ENCODE peak calls at places on chromosomes 5 and 9, in nine cellular contexts. One of them, this sample, is unnamed.
A peak's percentile ranks its signal among the peaks of the same experiment; 100 is the strongest.

GRCh38 chr5:95863383-95863757 is 40.8 kb upstream of the GLRX start:
- DNase-seq in caudate nucleus: no peak
- DNase-seq in cardiac muscle cell: no peak
- DNase-seq in upper lobe of left lung: peak; percentile 76
- DNase-seq in mesenchymal stem cell: peak; percentile 78
- DNase-seq in right atrium auricular region: no peak
- DNase-seq in HL-60: peak; percentile 34
- DNase-seq in IMR-90: peak; percentile 62
- DNase-seq in A549: no peak
- DNase-seq in this sample: peak; percentile 81

GRCh38 chr5:2751592-2752021 is at the start of gene IRX2:
- DNase-seq in IMR-90: peak; percentile 59
- DNase-seq in upper lobe of left lung: peak; percentile 92
- DNase-seq in HL-60: no peak
- DNase-seq in cardiac muscle cell: peak; percentile 98
- DNase-seq in A549: peak; percentile 44
- DNase-seq in caudate nucleus: peak; percentile 28
- DNase-seq in right atrium auricular region: peak; percentile 67
- DNase-seq in mesenchymal stem cell: no peak
- DNase-seq in this sample: no peak

GRCh38 chr5:133467712-133468463 is 144.5 kb downstream of the FSTL4 start:
- DNase-seq in IMR-90: no peak
- DNase-seq in HL-60: no peak
- DNase-seq in mesenchymal stem cell: no peak
- DNase-seq in upper lobe of left lung: no peak
- DNase-seq in cardiac muscle cell: no peak
- DNase-seq in right atrium auricular region: no peak
- DNase-seq in caudate nucleus: no peak
- DNase-seq in A549: no peak
- DNase-seq in this sample: no peak

GRCh38 chr5:121954086-121954485 is 7.7 kb upstream of the SRFBP1 start:
- DNase-seq in caudate nucleus: no peak
- DNase-seq in HL-60: no peak
- DNase-seq in A549: no peak
- DNase-seq in mesenchymal stem cell: no peak
- DNase-seq in IMR-90: no peak
- DNase-seq in right atrium auricular region: no peak
- DNase-seq in cardiac muscle cell: no peak
- DNase-seq in upper lobe of left lung: no peak
- DNase-seq in this sample: no peak

GRCh38 chr5:6235726-6236125 is 142.6 kb downstream of the MED10 start:
- DNase-seq in IMR-90: no peak
- DNase-seq in cardiac muscle cell: no peak
- DNase-seq in HL-60: no peak
- DNase-seq in A549: no peak
- DNase-seq in mesenchymal stem cell: no peak
- DNase-seq in right atrium auricular region: no peak
- DNase-seq in caudate nucleus: no peak
- DNase-seq in upper lobe of left lung: no peak
- DNase-seq in this sample: no peak

GRCh38 chr9:134492281-134492691 is 149.3 kb upstream of the COL5A1 start:
- DNase-seq in IMR-90: peak; percentile 91
- DNase-seq in cardiac muscle cell: peak; percentile 46
- DNase-seq in HL-60: no peak
- DNase-seq in caudate nucleus: no peak
- DNase-seq in upper lobe of left lung: peak; percentile 46
- DNase-seq in A549: no peak
- DNase-seq in right atrium auricular region: peak; percentile 90
- DNase-seq in mesenchymal stem cell: peak; percentile 95
- DNase-seq in this sample: no peak

GRCh38 chr9:34337404-34337803 is 8.0 kb downstream of the NUDT2 start:
- DNase-seq in IMR-90: peak; percentile 37
- DNase-seq in cardiac muscle cell: no peak
- DNase-seq in upper lobe of left lung: no peak
- DNase-seq in mesenchymal stem cell: peak; percentile 28
- DNase-seq in A549: no peak
- DNase-seq in caudate nucleus: no peak
- DNase-seq in right atrium auricular region: no peak
- DNase-seq in HL-60: no peak
- DNase-seq in this sample: no peak

GRCh38 chr9:133186736-133187135 is 22.3 kb downstream of the OBP2B start:
- DNase-seq in right atrium auricular region: no peak
- DNase-seq in upper lobe of left lung: no peak
- DNase-seq in HL-60: no peak
- DNase-seq in cardiac muscle cell: no peak
- DNase-seq in A549: no peak
- DNase-seq in caudate nucleus: no peak
- DNase-seq in mesenchymal stem cell: no peak
- DNase-seq in IMR-90: no peak
- DNase-seq in this sample: no peak

GRCh38 chr9:69122391-69123141 is 51.5 kb upstream of the TJP2 start:
- DNase-seq in caudate nucleus: no peak
- DNase-seq in mesenchymal stem cell: peak; percentile 64
- DNase-seq in right atrium auricular region: no peak
- DNase-seq in IMR-90: peak; percentile 84
- DNase-seq in A549: peak; percentile 10
- DNase-seq in cardiac muscle cell: peak; percentile 36
- DNase-seq in HL-60: no peak
- DNase-seq in upper lobe of left lung: peak; percentile 86
- DNase-seq in this sample: no peak

GRCh38 chr9:131475956-131476776 is 26.6 kb upstream of the POMT1 start:
- DNase-seq in upper lobe of left lung: no peak
- DNase-seq in right atrium auricular region: no peak
- DNase-seq in caudate nucleus: no peak
- DNase-seq in IMR-90: no peak
- DNase-seq in mesenchymal stem cell: no peak
- DNase-seq in cardiac muscle cell: no peak
- DNase-seq in HL-60: no peak
- DNase-seq in A549: no peak
- DNase-seq in this sample: no peak

GRCh38 chr5:66842540-66842939 is 246.3 kb downstream of the MAST4 start:
- DNase-seq in mesenchymal stem cell: no peak
- DNase-seq in IMR-90: no peak
- DNase-seq in upper lobe of left lung: no peak
- DNase-seq in caudate nucleus: no peak
- DNase-seq in A549: no peak
- DNase-seq in right atrium auricular region: no peak
- DNase-seq in cardiac muscle cell: no peak
- DNase-seq in HL-60: no peak
- DNase-seq in this sample: no peak

GRCh38 chr5:75756191-75756590 is 39.0 kb upstream of the POC5 start:
- DNase-seq in IMR-90: no peak
- DNase-seq in mesenchymal stem cell: no peak
- DNase-seq in A549: no peak
- DNase-seq in HL-60: no peak
- DNase-seq in upper lobe of left lung: no peak
- DNase-seq in caudate nucleus: no peak
- DNase-seq in cardiac muscle cell: no peak
- DNase-seq in right atrium auricular region: no peak
- DNase-seq in this sample: no peak

GRCh38 chr9:129886226-129887174 is 51.2 kb downstream of the USP20 start:
- DNase-seq in IMR-90: no peak
- DNase-seq in mesenchymal stem cell: no peak
- DNase-seq in right atrium auricular region: no peak
- DNase-seq in HL-60: peak; percentile 83
- DNase-seq in caudate nucleus: no peak
- DNase-seq in cardiac muscle cell: no peak
- DNase-seq in A549: no peak
- DNase-seq in upper lobe of left lung: peak; percentile 39
- DNase-seq in this sample: no peak

GRCh38 chr9:133382507-133383141 is 6.5 kb downstream of the STKLD1 start:
- DNase-seq in mesenchymal stem cell: no peak
- DNase-seq in cardiac muscle cell: no peak
- DNase-seq in A549: no peak
- DNase-seq in upper lobe of left lung: no peak
- DNase-seq in HL-60: no peak
- DNase-seq in caudate nucleus: no peak
- DNase-seq in right atrium auricular region: no peak
- DNase-seq in IMR-90: no peak
- DNase-seq in this sample: no peak

GRCh38 chr5:145834917-145835838 is at the start of gene PRELID2:
- DNase-seq in A549: peak; percentile 61
- DNase-seq in HL-60: peak; percentile 60
- DNase-seq in mesenchymal stem cell: peak; percentile 89
- DNase-seq in IMR-90: peak; percentile 84
- DNase-seq in caudate nucleus: peak; percentile 76
- DNase-seq in right atrium auricular region: peak; percentile 86
- DNase-seq in upper lobe of left lung: peak; percentile 91
- DNase-seq in cardiac muscle cell: peak; percentile 97
- DNase-seq in this sample: peak; percentile 77

GRCh38 chr5:43320846-43321245 is 7.6 kb upstream of the HMGCS1 start:
- DNase-seq in mesenchymal stem cell: no peak
- DNase-seq in IMR-90: no peak
- DNase-seq in A549: no peak
- DNase-seq in caudate nucleus: no peak
- DNase-seq in cardiac muscle cell: no peak
- DNase-seq in right atrium auricular region: no peak
- DNase-seq in upper lobe of left lung: no peak
- DNase-seq in HL-60: no peak
- DNase-seq in this sample: no peak

GRCh38 chr5:7728076-7728475 is 122.9 kb downstream of the CFAP90 start:
- DNase-seq in cardiac muscle cell: peak; percentile 8
- DNase-seq in A549: no peak
- DNase-seq in HL-60: no peak
- DNase-seq in mesenchymal stem cell: no peak
- DNase-seq in IMR-90: no peak
- DNase-seq in upper lobe of left lung: no peak
- DNase-seq in caudate nucleus: no peak
- DNase-seq in right atrium auricular region: no peak
- DNase-seq in this sample: no peak

GRCh38 chr9:616694-617093 is 224.8 kb upstream of the DMRT1 start:
- DNase-seq in upper lobe of left lung: no peak
- DNase-seq in cardiac muscle cell: no peak
- DNase-seq in right atrium auricular region: no peak
- DNase-seq in caudate nucleus: no peak
- DNase-seq in HL-60: no peak
- DNase-seq in IMR-90: no peak
- DNase-seq in mesenchymal stem cell: no peak
- DNase-seq in A549: no peak
- DNase-seq in this sample: no peak
- H3K27ac ChIP-seq in upper lobe of left lung: no peak overlapping the region
- H3K27ac ChIP-seq in cardiac muscle cell: no peak overlapping the region
- H3K27ac ChIP-seq in right atrium auricular region: peak overlapping the region; percentile 80
- H3K27ac ChIP-seq in caudate nucleus: no peak overlapping the region
- H3K27ac ChIP-seq in HL-60: no peak overlapping the region
- H3K27ac ChIP-seq in IMR-90: no peak overlapping the region
- H3K27ac ChIP-seq in mesenchymal stem cell: no peak overlapping the region
- H3K27ac ChIP-seq in A549: no peak overlapping the region
- H3K27ac ChIP-seq in this sample: no peak overlapping the region

DNA sequence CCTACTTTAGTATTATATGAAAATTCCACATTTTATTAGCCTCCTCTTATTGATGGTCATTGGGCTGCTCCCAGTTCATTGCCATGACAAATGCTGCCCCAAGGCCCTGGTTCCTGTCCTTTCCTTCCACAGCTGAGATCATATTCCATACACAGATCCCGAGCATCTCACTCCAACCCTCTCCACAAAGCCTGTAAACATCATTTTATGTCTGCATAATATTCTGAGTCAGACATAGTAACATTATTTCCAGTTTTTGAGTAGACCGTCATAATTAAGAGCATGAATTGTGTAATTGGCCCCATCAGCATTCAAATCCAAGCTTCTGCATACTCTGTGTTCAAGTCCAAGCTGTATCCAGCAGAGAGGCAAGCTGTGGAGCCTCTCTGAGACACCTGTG is 86.3 kb downstream of the MVB12B start:
- DNase-seq in A549: no peak
- DNase-seq in cardiac muscle cell: no peak
- DNase-seq in right atrium auricular region: no peak
- DNase-seq in mesenchymal stem cell: no peak
- DNase-seq in upper lobe of left lung: no peak
- DNase-seq in caudate nucleus: no peak
- DNase-seq in IMR-90: no peak
- DNase-seq in HL-60: no peak
- DNase-seq in this sample: no peak
- H3K27ac ChIP-seq in A549: no peak overlapping the region
- H3K27ac ChIP-seq in cardiac muscle cell: no peak overlapping the region
- H3K27ac ChIP-seq in right atrium auricular region: no peak overlapping the region
- H3K27ac ChIP-seq in mesenchymal stem cell: no peak overlapping the region
- H3K27ac ChIP-seq in upper lobe of left lung: no peak overlapping the region
- H3K27ac ChIP-seq in caudate nucleus: no peak overlapping the region
- H3K27ac ChIP-seq in IMR-90: no peak overlapping the region
- H3K27ac ChIP-seq in HL-60: no peak overlapping the region
- H3K27ac ChIP-seq in this sample: no peak overlapping the region

GRCh38 chr5:38593959-38594358 is 37.5 kb upstream of the LIFR start:
- DNase-seq in A549: no peak
- DNase-seq in right atrium auricular region: no peak
- DNase-seq in cardiac muscle cell: no peak
- DNase-seq in caudate nucleus: no peak
- DNase-seq in HL-60: no peak
- DNase-seq in IMR-90: no peak
- DNase-seq in mesenchymal stem cell: no peak
- DNase-seq in upper lobe of left lung: no peak
- DNase-seq in this sample: no peak
- H3K27ac ChIP-seq in A549: no peak overlapping the region
- H3K27ac ChIP-seq in right atrium auricular region: no peak overlapping the region
- H3K27ac ChIP-seq in cardiac muscle cell: no peak overlapping the region
- H3K27ac ChIP-seq in caudate nucleus: no peak overlapping the region
- H3K27ac ChIP-seq in HL-60: no peak overlapping the region
- H3K27ac ChIP-seq in IMR-90: no peak overlapping the region
- H3K27ac ChIP-seq in mesenchymal stem cell: no peak overlapping the region
- H3K27ac ChIP-seq in upper lobe of left lung: no peak overlapping the region
- H3K27ac ChIP-seq in this sample: no peak overlapping the region

DNA sequence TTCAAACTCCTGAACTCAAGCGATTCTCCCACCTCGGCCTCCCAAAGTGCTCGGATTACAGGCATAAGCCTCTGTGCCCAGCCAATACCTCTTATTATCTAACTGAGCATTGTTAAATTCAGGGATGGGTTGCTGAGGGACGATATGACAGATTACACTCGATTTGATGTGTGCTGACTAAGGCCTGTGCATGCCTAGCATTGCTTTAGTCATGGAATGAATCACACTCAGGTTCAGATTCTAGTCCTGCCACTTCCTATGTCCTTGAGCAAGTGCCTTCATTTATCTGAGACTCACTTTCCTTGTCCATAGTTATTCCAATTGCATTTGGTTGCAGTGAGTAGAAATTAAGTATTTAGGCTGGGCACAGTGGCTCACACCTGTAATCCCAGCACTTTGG is 19.5 kb downstream of the THBS4 start:
- DNase-seq in IMR-90: peak; percentile 53
- DNase-seq in mesenchymal stem cell: no peak
- DNase-seq in A549: no peak
- DNase-seq in right atrium auricular region: no peak
- DNase-seq in cardiac muscle cell: no peak
- DNase-seq in upper lobe of left lung: no peak
- DNase-seq in HL-60: no peak
- DNase-seq in caudate nucleus: no peak
- DNase-seq in this sample: no peak
- H3K27ac ChIP-seq in IMR-90: no peak overlapping the region
- H3K27ac ChIP-seq in mesenchymal stem cell: no peak overlapping the region
- H3K27ac ChIP-seq in A549: no peak overlapping the region
- H3K27ac ChIP-seq in right atrium auricular region: no peak overlapping the region
- H3K27ac ChIP-seq in cardiac muscle cell: no peak overlapping the region
- H3K27ac ChIP-seq in upper lobe of left lung: no peak overlapping the region
- H3K27ac ChIP-seq in HL-60: no peak overlapping the region
- H3K27ac ChIP-seq in caudate nucleus: no peak overlapping the region
- H3K27ac ChIP-seq in this sample: no peak overlapping the region

GRCh38 chr9:126485662-126486061 is 128.1 kb upstream of the LMX1B start:
- DNase-seq in right atrium auricular region: no peak
- DNase-seq in HL-60: no peak
- DNase-seq in A549: no peak
- DNase-seq in caudate nucleus: no peak
- DNase-seq in upper lobe of left lung: no peak
- DNase-seq in mesenchymal stem cell: no peak
- DNase-seq in IMR-90: no peak
- DNase-seq in cardiac muscle cell: no peak
- DNase-seq in this sample: no peak
- H3K27ac ChIP-seq in right atrium auricular region: no peak overlapping the region
- H3K27ac ChIP-seq in HL-60: no peak overlapping the region
- H3K27ac ChIP-seq in A549: no peak overlapping the region
- H3K27ac ChIP-seq in caudate nucleus: no peak overlapping the region
- H3K27ac ChIP-seq in upper lobe of left lung: no peak overlapping the region
- H3K27ac ChIP-seq in mesenchymal stem cell: no peak overlapping the region
- H3K27ac ChIP-seq in IMR-90: no peak overlapping the region
- H3K27ac ChIP-seq in cardiac muscle cell: no peak overlapping the region
- H3K27ac ChIP-seq in this sample: no peak overlapping the region

This sample was measured in gastrocnemius medialis.